ENCODE peak calls at places on chromosomes 5 and 9, in five cellular contexts. One of them, this sample, is unnamed.

GRCh38 chr5:73544429-73545402 is 20.7 kb downstream of the ANKRA2 start:
- DNase-seq in ELR: no peak
- DNase-seq in EL: no peak
- DNase-seq in effector CD4-positive, alpha-beta T cell: no peak
- DNase-seq in NCI-H69: peak; percentile 92
- DNase-seq in this sample: no peak

GRCh38 chr5:40093550-40093949 is 586.2 kb upstream of the PTGER4 start:
- DNase-seq in ELR: no peak
- DNase-seq in NCI-H69: no peak
- DNase-seq in effector CD4-positive, alpha-beta T cell: no peak
- DNase-seq in EL: no peak
- DNase-seq in this sample: no peak

GRCh38 chr5:94562327-94562971 is 56.0 kb downstream of the KIAA0825 start:
- DNase-seq in EL: no peak
- DNase-seq in ELR: peak; percentile 20
- DNase-seq in effector CD4-positive, alpha-beta T cell: no peak
- DNase-seq in NCI-H69: peak; percentile 35
- DNase-seq in this sample: no peak

GRCh38 chr5:10481241-10481932 is 39.7 kb downstream of the ROPN1L start:
- DNase-seq in ELR: no peak
- DNase-seq in effector CD4-positive, alpha-beta T cell: no peak
- DNase-seq in NCI-H69: peak; percentile 88
- DNase-seq in EL: no peak
- DNase-seq in this sample: no peak

GRCh38 chr5:14977058-14977640 is 105.6 kb upstream of the ANKH start:
- DNase-seq in EL: no peak
- DNase-seq in NCI-H69: no peak
- DNase-seq in effector CD4-positive, alpha-beta T cell: no peak
- DNase-seq in ELR: no peak
- DNase-seq in this sample: no peak

GRCh38 chr9:93677641-93678136 is 101.3 kb downstream of the PHF2 start:
- DNase-seq in NCI-H69: no peak
- DNase-seq in effector CD4-positive, alpha-beta T cell: no peak
- DNase-seq in ELR: no peak
- DNase-seq in EL: no peak
- DNase-seq in this sample: no peak

GRCh38 chr9:118643118-118643517 is 726.1 kb downstream of the BRINP1 start:
- DNase-seq in EL: peak; percentile 86
- DNase-seq in ELR: peak; percentile 86
- DNase-seq in effector CD4-positive, alpha-beta T cell: no peak
- DNase-seq in NCI-H69: no peak
- DNase-seq in this sample: no peak

GRCh38 chr9:132240860-132241482 is 79.1 kb downstream of the NTNG2 start:
- DNase-seq in ELR: peak; percentile 83
- DNase-seq in EL: peak; percentile 92
- DNase-seq in effector CD4-positive, alpha-beta T cell: peak; percentile 99
- DNase-seq in NCI-H69: peak; percentile 98
- DNase-seq in this sample: peak; percentile 98

GRCh38 chr5:90307386-90308181 is 102.0 kb downstream of the CETN3 start:
- DNase-seq in EL: no peak
- DNase-seq in NCI-H69: no peak
- DNase-seq in effector CD4-positive, alpha-beta T cell: no peak
- DNase-seq in ELR: no peak
- DNase-seq in this sample: no peak

GRCh38 chr9:133184971-133185370 is 21.3 kb upstream of the GBGT1 start:
- DNase-seq in NCI-H69: peak; percentile 84
- DNase-seq in EL: peak; percentile 75
- DNase-seq in ELR: peak; percentile 78
- DNase-seq in effector CD4-positive, alpha-beta T cell: no peak
- DNase-seq in this sample: peak; percentile 90

GRCh38 chr5:65066787-65067506 is 298.2 kb downstream of the CWC27 start:
- DNase-seq in ELR: no peak
- DNase-seq in NCI-H69: peak; percentile 96
- DNase-seq in EL: no peak
- DNase-seq in effector CD4-positive, alpha-beta T cell: no peak
- DNase-seq in this sample: no peak

GRCh38 chr5:11888221-11888620 is 16.0 kb downstream of the CTNND2 start:
- DNase-seq in ELR: no peak
- DNase-seq in EL: no peak
- DNase-seq in NCI-H69: no peak
- DNase-seq in effector CD4-positive, alpha-beta T cell: no peak
- DNase-seq in this sample: no peak

GRCh38 chr9:90445391-90445790 is 197.2 kb downstream of the DIRAS2 start:
- DNase-seq in ELR: no peak
- DNase-seq in EL: no peak
- DNase-seq in NCI-H69: no peak
- DNase-seq in effector CD4-positive, alpha-beta T cell: no peak
- DNase-seq in this sample: no peak

GRCh38 chr9:7963026-7963425 is 163.4 kb upstream of the DMAC1 start:
- DNase-seq in ELR: no peak
- DNase-seq in NCI-H69: peak; percentile 21
- DNase-seq in EL: no peak
- DNase-seq in effector CD4-positive, alpha-beta T cell: no peak
- DNase-seq in this sample: no peak

GRCh38 chr9:136629879-136630661 is 32.6 kb upstream of the EGFL7 start:
- DNase-seq in EL: peak; percentile 44
- DNase-seq in ELR: peak; percentile 56
- DNase-seq in NCI-H69: peak; percentile 74
- DNase-seq in effector CD4-positive, alpha-beta T cell: peak; percentile 38
- DNase-seq in this sample: peak; percentile 75

GRCh38 chr5:37886207-37886905 is 46.5 kb upstream of the GDNF start:
- DNase-seq in NCI-H69: peak; percentile 72
- DNase-seq in effector CD4-positive, alpha-beta T cell: no peak
- DNase-seq in ELR: no peak
- DNase-seq in EL: no peak
- DNase-seq in this sample: no peak

GRCh38 chr5:62931551-62931950 is 352.9 kb downstream of the LRRC70 start:
- DNase-seq in NCI-H69: no peak
- DNase-seq in ELR: no peak
- DNase-seq in effector CD4-positive, alpha-beta T cell: no peak
- DNase-seq in EL: no peak
- DNase-seq in this sample: no peak

GRCh38 chr5:132814441-132815294 is 1.6 kb downstream of the SOWAHA start:
- DNase-seq in ELR: no peak
- DNase-seq in NCI-H69: no peak
- DNase-seq in effector CD4-positive, alpha-beta T cell: no peak
- DNase-seq in EL: no peak
- DNase-seq in this sample: no peak

GRCh38 chr9:115289757-115290208 is 171.8 kb upstream of the TNC start:
- DNase-seq in EL: peak; percentile 92
- DNase-seq in effector CD4-positive, alpha-beta T cell: no peak
- DNase-seq in ELR: peak; percentile 49
- DNase-seq in NCI-H69: peak; percentile 55
- DNase-seq in this sample: peak; percentile 94

GRCh38 chr9:131420913-131421312 is 27.0 kb downstream of the PRRC2B start:
- DNase-seq in NCI-H69: peak; percentile 91
- DNase-seq in EL: peak; percentile 53
- DNase-seq in effector CD4-positive, alpha-beta T cell: no peak
- DNase-seq in ELR: peak; percentile 49
- DNase-seq in this sample: no peak

GRCh38 chr5:179840766-179841165 is 17.9 kb downstream of the MRNIP start:
- DNase-seq in NCI-H69: no peak
- DNase-seq in ELR: no peak
- DNase-seq in effector CD4-positive, alpha-beta T cell: no peak
- DNase-seq in EL: no peak
- DNase-seq in this sample: no peak

GRCh38 chr5:37039824-37040223 is 163.3 kb downstream of the NIPBL start:
- DNase-seq in EL: no peak
- DNase-seq in NCI-H69: no peak
- DNase-seq in ELR: no peak
- DNase-seq in effector CD4-positive, alpha-beta T cell: no peak
- DNase-seq in this sample: no peak

GRCh38 chr9:115141612-115142011 is 23.7 kb upstream of the TNC start:
- DNase-seq in EL: no peak
- DNase-seq in effector CD4-positive, alpha-beta T cell: no peak
- DNase-seq in ELR: peak; percentile 21
- DNase-seq in NCI-H69: no peak
- DNase-seq in this sample: no peak

GRCh38 chr9:82271099-82271498 is 282.5 kb downstream of the SPATA31D1 start:
- DNase-seq in NCI-H69: no peak
- DNase-seq in EL: peak; percentile 75
- DNase-seq in effector CD4-positive, alpha-beta T cell: no peak
- DNase-seq in ELR: peak; percentile 39
- DNase-seq in this sample: no peak

GRCh38 chr9:124941689-124942561 is 1.0 kb upstream of the GOLGA1 start:
- DNase-seq in effector CD4-positive, alpha-beta T cell: peak; percentile 57
- DNase-seq in EL: peak; percentile 61
- DNase-seq in NCI-H69: peak; percentile 77
- DNase-seq in ELR: peak; percentile 67
- DNase-seq in this sample: peak; percentile 43

This sample was measured in A673.